ENCODE peak calls at places on chromosomes 6 and 20, in nine cellular contexts. U, N, M, F, W, A, O, G and K are unnamed samples.

GRCh38 chr6:170074907-170075306 is 216.0 kb downstream of the DLL1 start:
- DNase-seq in A (no peak), U (no peak), O (no peak), F (no peak), W (no peak), N (no peak), G (no peak), M (no peak), K (no peak)

GRCh38 chr20:5786930-5787826 is 37.0 kb downstream of the SHLD1 start:
- DNase-seq in A (no peak), N (no peak), G (no peak), F (peak), W (no peak), O (no peak), U (no peak), M (no peak), K (no peak)

GRCh38 chr20:40628877-40629276 is 60.2 kb downstream of the MAFB start:
- DNase-seq in G (no peak), U (no peak), W (no peak), N (no peak), O (no peak), A (no peak), F (no peak), M (no peak), K (no peak)

GRCh38 chr6:166586424-166587156 is at the start of gene RAMACL:
- DNase-seq in N (peak), A (no peak), O (no peak), F (peak), M (no peak), G (no peak), W (peak), U (no peak), K (peak)

GRCh38 chr6:46023216-46023915 is 7.7 kb upstream of the CLIC5 start:
- DNase-seq in A (no peak), G (no peak), F (peak), N (no peak), U (no peak), M (no peak), O (no peak), W (no peak), K (no peak)

GRCh38 chr6:36469946-36470345 is 27.1 kb downstream of the KCTD20 start:
- DNase-seq in G (no peak), F (no peak), A (no peak), O (no peak), W (no peak), M (no peak), N (no peak), U (no peak), K (no peak)

GRCh38 chr6:116073765-116074450 is 13.2 kb upstream of the FRK start:
- DNase-seq in W (no peak), N (no peak), A (peak), O (no peak), G (peak), U (no peak), F (peak), M (no peak), K (no peak)

GRCh38 chr6:136952714-136953260 is 30.7 kb downstream of the SLC35D3 start:
- DNase-seq in M (no peak), N (no peak), G (no peak), U (no peak), A (no peak), F (no peak), O (no peak), W (no peak), K (no peak)

GRCh38 chr6:71403422-71404134 is 115.0 kb downstream of the OGFRL1 start:
- DNase-seq in A (no peak), F (no peak), M (no peak), N (no peak), O (no peak), U (no peak), W (no peak), G (no peak), K (no peak)

GRCh38 chr6:35019171-35019570 is 122.0 kb downstream of the TCP11 start:
- DNase-seq in M (no peak), F (no peak), U (no peak), W (no peak), O (no peak), A (no peak), N (no peak), G (no peak), K (no peak)

GRCh38 chr20:63706027-63706695 is 1.6 kb downstream of the ARFRP1 start:
- DNase-seq in G (no peak), F (no peak), W (no peak), A (no peak), N (no peak), O (no peak), M (no peak), U (no peak), K (no peak)

GRCh38 chr20:2333821-2334220 is 38.0 kb downstream of the TGM3 start:
- DNase-seq in G (no peak), A (no peak), F (no peak), M (no peak), W (no peak), U (no peak), N (no peak), O (no peak), K (no peak)